ENCODE peak calls at places on chromosomes 4 and X, in eight cellular contexts. O is PC-9, U is fibroblast of pulmonary artery, Q is astrocyte, F is suprapubic skin, A is Peyer's patch, J is choroid plexus epithelial cell, L is A549. E is an unnamed sample.

GRCh38 chrX:12967711-12968465 is 7.0 kb upstream of the TMSB4X start:
- DNase-seq in O (no peak), U (no peak), Q (no peak), F (no peak), A (no peak), J (no peak), L (no peak), E (no peak)

GRCh38 chrX:82765806-82766205 is 742.3 kb upstream of the POU3F4 start:
- DNase-seq in O (no peak), U (no peak), Q (no peak), F (no peak), A (no peak), J (peak), L (peak), E (no peak)

GRCh38 chr4:45453258-45453841 is 670.5 kb downstream of the GABRG1 start:
- DNase-seq in O (no peak), U (peak), Q (peak), F (no peak), A (no peak), J (peak), L (peak), E (no peak)

GRCh38 chr4:149264093-149264733 is 551.4 kb downstream of the IQCM start:
- DNase-seq in O (peak), U (peak), Q (peak), F (no peak), A (no peak), J (peak), L (peak), E (peak)

GRCh38 chrX:109872021-109872730 is 130.7 kb upstream of the TMEM164 start:
- DNase-seq in O (no peak), U (no peak), Q (peak), F (no peak), A (no peak), J (peak), L (no peak), E (no peak)

GRCh38 chr4:145041378-145041777 is 56.6 kb downstream of the ANAPC10 start:
- DNase-seq in O (no peak), U (no peak), Q (no peak), F (no peak), A (no peak), J (no peak), L (no peak), E (no peak)

GRCh38 chrX:136417806-136418205 is 69.9 kb upstream of the BRS3 start:
- DNase-seq in O (no peak), U (no peak), Q (no peak), F (no peak), A (no peak), J (no peak), L (no peak), E (no peak)

GRCh38 chr4:61182915-61183314 is 17.2 kb upstream of the ADGRL3 start:
- DNase-seq in O (no peak), U (no peak), Q (no peak), F (no peak), A (no peak), J (no peak), L (no peak), E (no peak)

GRCh38 chr4:38663021-38663800 is 788 bp upstream of the KLF3 start:
- DNase-seq in O (no peak), U (peak), Q (no peak), F (peak), A (no peak), J (no peak), L (peak), E (no peak)

GRCh38 chrX:119990995-119991787 is 47.6 kb upstream of the NKAP start:
- DNase-seq in O (no peak), U (no peak), Q (no peak), F (no peak), A (no peak), J (no peak), L (no peak), E (no peak)

GRCh38 chrX:106484233-106484632 is 127.5 kb upstream of the RADX start:
- DNase-seq in O (no peak), U (no peak), Q (no peak), F (no peak), A (no peak), J (no peak), L (no peak), E (no peak)

GRCh38 chr4:56698329-56698728 is 17.2 kb upstream of the HOPX start:
- DNase-seq in O (no peak), U (peak), Q (peak), F (no peak), A (no peak), J (peak), L (no peak), E (peak)

GRCh38 chr4:12411072-12411471 is 982.4 kb upstream of the HS3ST1 start:
- DNase-seq in O (no peak), U (peak), Q (no peak), F (no peak), A (no peak), J (peak), L (no peak), E (no peak)

GRCh38 chr4:3516836-3517730 is 15.1 kb downstream of the LRPAP1 start:
- DNase-seq in O (no peak), U (peak), Q (no peak), F (no peak), A (no peak), J (no peak), L (no peak), E (no peak)

GRCh38 chr4:101983835-101984234 is 193.3 kb downstream of the BANK1 start:
- DNase-seq in O (no peak), U (no peak), Q (no peak), F (no peak), A (no peak), J (no peak), L (no peak), E (no peak)

GRCh38 chr4:123976875-123977274 is 580.3 kb downstream of the SPRY1 start:
- DNase-seq in O (no peak), U (no peak), Q (no peak), F (no peak), A (no peak), J (no peak), L (no peak), E (no peak)

GRCh38 chr4:7228734-7229133 is 36.4 kb downstream of the SORCS2 start:
- DNase-seq in O (no peak), U (no peak), Q (no peak), F (no peak), A (no peak), J (no peak), L (no peak), E (no peak)
- H3K4me3 ChIP-seq in O (no peak), U (no peak), Q (no peak), F (no peak), A (no peak), J (no peak), L (no peak), E (no peak)

GRCh38 chrX:374566-374965 is 12.1 kb downstream of the PPP2R3B start:
- DNase-seq in O (no peak), U (peak), Q (no peak), F (no peak), A (no peak), J (no peak), L (no peak), E (no peak)

GRCh38 chrX:375181-376036 is 11.3 kb downstream of the PPP2R3B start:
- DNase-seq in O (no peak), U (no peak), Q (no peak), F (no peak), A (no peak), J (no peak), L (no peak), E (no peak)

GRCh38 chrX:371907-372306 is 14.8 kb downstream of the PPP2R3B start:
- DNase-seq in O (no peak), U (no peak), Q (no peak), F (no peak), A (no peak), J (no peak), L (no peak), E (no peak)

GRCh38 chrX:372856-373640 is 13.7 kb downstream of the PPP2R3B start:
- DNase-seq in O (no peak), U (peak), Q (peak), F (no peak), A (no peak), J (peak), L (no peak), E (no peak)

GRCh38 chrX:373641-374471 is 12.9 kb downstream of the PPP2R3B start:
- DNase-seq in O (no peak), U (peak), Q (peak), F (no peak), A (no peak), J (peak), L (peak), E (no peak)
- H3K4me3 ChIP-seq in O (no peak), U (peak), Q (peak), F (peak), A (peak), J (peak), L (peak), E (peak)

DNA sequence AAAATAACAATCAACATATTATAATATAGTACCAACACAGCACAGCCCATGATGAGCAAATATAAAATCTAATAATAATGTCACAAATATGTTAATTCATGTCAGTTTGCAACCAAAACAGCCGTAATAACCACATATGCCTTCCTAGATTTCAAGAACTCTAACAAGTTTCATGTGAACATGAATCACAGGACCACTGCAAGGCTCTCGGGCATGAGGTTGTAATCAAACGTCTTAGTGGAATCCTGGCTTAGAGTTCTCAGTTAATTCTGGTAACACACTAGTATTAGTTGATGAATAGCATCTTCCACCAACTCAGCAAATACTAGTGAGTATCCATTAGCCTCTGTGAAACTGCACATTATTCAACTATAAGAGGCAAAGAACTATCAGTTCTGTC is 379.4 kb upstream of the TENM3 start:
- DNase-seq in O (no peak), U (no peak), Q (peak), F (no peak), A (no peak), J (no peak), L (no peak), E (no peak)
- H3K4me3 ChIP-seq in O (no peak), U (no peak), Q (no peak), F (no peak), A (no peak), J (no peak), L (no peak), E (no peak)

DNA sequence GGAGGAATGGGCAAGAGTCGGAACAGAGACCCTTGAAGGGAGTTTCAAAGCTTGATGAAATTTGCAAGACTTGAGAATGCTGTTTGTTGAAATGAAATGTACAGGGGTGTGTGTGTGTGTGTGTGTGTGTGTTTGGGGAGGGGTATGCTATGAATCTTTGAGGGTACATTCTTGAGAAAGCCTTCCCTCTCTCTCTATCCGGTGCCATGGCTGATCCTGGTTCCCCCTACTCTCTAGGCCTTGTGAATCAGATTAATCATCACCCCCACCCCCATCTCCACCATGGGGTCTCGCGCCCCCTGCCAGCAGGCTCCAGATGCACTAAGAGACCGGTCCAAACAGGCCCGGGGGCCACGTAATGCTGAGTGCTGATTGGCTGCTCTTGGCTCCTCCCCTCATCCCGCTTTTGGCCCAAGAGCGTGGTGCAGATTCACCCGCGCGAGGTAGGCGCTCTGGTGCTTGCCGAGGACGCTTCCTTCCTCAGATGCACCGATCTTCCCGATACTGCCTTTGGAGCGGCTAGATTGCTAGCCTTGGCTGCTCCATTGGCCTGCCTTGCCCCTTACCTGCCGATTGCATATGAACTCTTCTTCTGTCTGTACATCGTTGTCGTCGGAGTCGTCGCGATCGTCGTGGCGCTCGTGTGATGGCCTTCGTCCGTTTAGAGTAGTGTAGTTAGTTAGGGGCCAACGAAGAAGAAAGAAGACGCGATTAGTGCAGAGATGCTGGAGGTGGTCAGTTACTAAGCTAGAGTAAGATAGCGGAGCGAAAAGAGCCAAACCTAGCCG is at the start of gene HTR2C:
- DNase-seq in O (no peak), U (no peak), Q (no peak), F (no peak), A (no peak), J (no peak), L (no peak), E (no peak)
- H3K4me3 ChIP-seq in O (no peak), U (no peak), Q (no peak), F (peak), A (no peak), J (no peak), L (no peak), E (no peak)

GRCh38 chrX:153970398-153971123 is 1.1 kb downstream of the HCFC1 start:
- DNase-seq in O (peak), U (peak), Q (peak), F (no peak), A (no peak), J (peak), L (peak), E (peak)
- H3K4me3 ChIP-seq in O (peak), U (peak), Q (peak), F (peak), A (peak), J (peak), L (peak), E (peak)

E was measured in brain microvascular endothelial cell.